ENCODE peak calls at places on chromosome 10, in eight cellular contexts. G is globus pallidus; W is T1000; P is activated T-cell treated with anti-CD3 and anti-CD28 coated beads, Interleukin-2, amount 50 U/mL, for 48 hours; D is CD4-positive, alpha-beta T cell; Q is H1; Y is esophagus muscularis mucosa; F is stimulated activated naive CD4-positive, alpha-beta T cell. I is an unnamed sample.

GRCh38 chr10:122140941-122141623 is 130.0 kb upstream of the BTBD16 start:
- DNase-seq in P (no peak), Y (peak), F (no peak), Q (no peak), D (no peak), W (peak), G (no peak), I (peak)

GRCh38 chr10:102150970-102151773 is 1.0 kb upstream of the NOLC1 start:
- DNase-seq in P (no peak), Q (no peak), G (no peak), W (no peak), F (no peak), D (no peak), Y (no peak), I (peak)

GRCh38 chr10:34121974-34122282 is 693.2 kb downstream of the PARD3 start:
- DNase-seq in P (no peak), F (no peak), W (no peak), D (no peak), Y (peak), G (no peak), Q (peak), I (no peak)

GRCh38 chr10:3482200-3482993 is 302.6 kb downstream of the KLF6 start:
- DNase-seq in D (no peak), Q (no peak), G (no peak), F (no peak), W (peak), Y (no peak), P (no peak), I (peak)

GRCh38 chr10:21523557-21524008 is 1.9 kb downstream of the SKIDA1 start:
- DNase-seq in W (no peak), D (no peak), F (no peak), G (peak), P (no peak), Q (no peak), Y (peak), I (no peak)

GRCh38 chr10:58399410-58399809 is 14.2 kb downstream of the TFAM start:
- DNase-seq in D (no peak), F (no peak), W (no peak), G (no peak), Q (no peak), P (no peak), Y (no peak), I (peak)

GRCh38 chr10:123995082-123995460 is 98.3 kb downstream of the CHST15 start:
- DNase-seq in W (no peak), G (no peak), Q (peak), Y (peak), F (no peak), P (no peak), D (no peak), I (no peak)

GRCh38 chr10:74289172-74289571 is 138.2 kb downstream of the ADK start:
- DNase-seq in P (no peak), D (no peak), F (no peak), Y (no peak), W (no peak), G (no peak), Q (no peak), I (no peak)

GRCh38 chr10:59508956-59509355 is 146.6 kb upstream of the FAM13C start:
- DNase-seq in Q (no peak), G (no peak), P (no peak), Y (no peak), F (no peak), W (no peak), D (no peak), I (no peak)

GRCh38 chr10:81145975-81146374 is 608.3 kb downstream of the SH2D4B start:
- DNase-seq in G (no peak), D (no peak), Q (no peak), P (no peak), W (no peak), Y (no peak), F (no peak), I (no peak)

GRCh38 chr10:10589540-10589939 is 428.1 kb upstream of the CELF2 start:
- DNase-seq in Y (no peak), W (peak), D (no peak), F (no peak), Q (no peak), P (peak), G (no peak), I (peak)

GRCh38 chr10:63700209-63700934 is 179.2 kb downstream of the REEP3 start:
- DNase-seq in D (no peak), G (no peak), Q (no peak), F (no peak), W (peak), P (peak), Y (no peak), I (peak)

GRCh38 chr10:80491251-80492102 is 37.4 kb downstream of the TSPAN14 start:
- DNase-seq in Q (no peak), G (no peak), F (no peak), P (no peak), D (no peak), Y (no peak), W (no peak), I (no peak)

GRCh38 chr10:99870051-99870730 is 87.8 kb downstream of the ABCC2 start:
- DNase-seq in P (peak), Y (no peak), Q (no peak), F (peak), W (no peak), D (peak), G (no peak), I (no peak)

GRCh38 chr10:31808258-31809218 is 120.1 kb downstream of the ARHGAP12 start:
- DNase-seq in D (peak), F (peak), Y (no peak), Q (no peak), P (peak), W (no peak), G (peak), I (peak)

GRCh38 chr10:70579234-70580002 is 23.1 kb downstream of the PRF1 start:
- DNase-seq in Y (no peak), F (no peak), Q (no peak), W (no peak), P (peak), G (no peak), D (no peak), I (no peak)

GRCh38 chr10:24727811-24728210 is 4.1 kb upstream of the ARHGAP21 start:
- DNase-seq in Q (no peak), Y (no peak), W (no peak), D (no peak), F (no peak), P (no peak), G (no peak), I (no peak)

GRCh38 chr10:24462889-24463552 is 254.1 kb downstream of the KIAA1217 start:
- DNase-seq in P (no peak), Y (no peak), G (no peak), D (no peak), F (no peak), W (no peak), Q (no peak), I (no peak)

GRCh38 chr10:110711382-110711781 is 67.2 kb downstream of the RBM20 start:
- DNase-seq in F (no peak), Y (no peak), G (no peak), P (no peak), Q (no peak), W (no peak), D (no peak), I (no peak)

GRCh38 chr10:73044378-73045285 is 52.0 kb downstream of the P4HA1 start:
- DNase-seq in Y (no peak), F (no peak), G (no peak), D (no peak), P (no peak), Q (no peak), W (no peak), I (peak)

GRCh38 chr10:119517235-119518141 is 25.0 kb downstream of the RGS10 start:
- DNase-seq in P (peak), W (no peak), Y (no peak), F (peak), Q (no peak), G (no peak), D (no peak), I (no peak)

GRCh38 chr10:49768731-49769130 is 6.6 kb upstream of the OGDHL start:
- DNase-seq in D (no peak), G (no peak), P (no peak), Y (no peak), F (no peak), Q (no peak), W (no peak), I (no peak)

GRCh38 chr10:95758351-95759025 is 2.5 kb downstream of the ENTPD1 start:
- DNase-seq in F (no peak), D (no peak), G (no peak), Y (no peak), P (peak), Q (no peak), W (no peak), I (no peak)

GRCh38 chr10:101287922-101288638 is 58.8 kb upstream of the LBX1 start:
- DNase-seq in G (no peak), Q (peak), W (no peak), D (no peak), F (no peak), P (no peak), Y (no peak), I (no peak)

GRCh38 chr10:7407368-7408002 is 3.3 kb downstream of the SFMBT2 start:
- DNase-seq in D (no peak), P (peak), W (no peak), Y (no peak), F (no peak), Q (peak), G (no peak), I (no peak)

GRCh38 chr10:73413108-73413527 is 740 bp downstream of the ANXA7 start:
- DNase-seq in W (peak), D (no peak), G (peak), Y (no peak), Q (no peak), F (peak), P (no peak), I (no peak)

GRCh38 chr10:30737931-30738391 is 108.4 kb upstream of the LYZL2 start:
- DNase-seq in F (no peak), Q (no peak), Y (no peak), D (no peak), P (no peak), W (no peak), G (no peak), I (no peak)

GRCh38 chr10:90723416-90724068 is 134.3 kb downstream of the HTR7 start:
- DNase-seq in Q (no peak), W (no peak), P (peak), D (no peak), Y (no peak), G (no peak), F (peak), I (no peak)

GRCh38 chr10:87675396-87676376 is 16.0 kb downstream of the PAPSS2 start:
- DNase-seq in F (no peak), D (no peak), Y (no peak), W (no peak), G (no peak), P (no peak), Q (no peak), I (no peak)

GRCh38 chr10:35388197-35388596 is 51.9 kb downstream of the CCNY start:
- DNase-seq in W (no peak), D (no peak), P (no peak), F (no peak), G (no peak), Q (no peak), Y (no peak), I (no peak)

GRCh38 chr10:96488161-96488935 is 25.4 kb downstream of the TLL2 start:
- DNase-seq in G (no peak), Y (no peak), P (no peak), F (no peak), W (no peak), D (no peak), Q (no peak), I (no peak)

GRCh38 chr10:12875100-12875499 is 126.4 kb downstream of the CCDC3 start:
- DNase-seq in Q (no peak), Y (no peak), G (no peak), F (no peak), W (no peak), P (no peak), D (no peak), I (no peak)

GRCh38 chr10:110158051-110159005 is 49.1 kb upstream of the MXI1 start:
- DNase-seq in F (no peak), P (no peak), W (no peak), D (no peak), G (no peak), Q (peak), Y (no peak), I (no peak)